ENCODE peak calls at places on chromosomes 1 and 21, in four cellular contexts. H is cerebellar cortex, K is ELR, D is mucosa of descending colon. I is an unnamed sample.

GRCh38 chr1:40546957-40547356 is 15.5 kb downstream of the ZNF684 start:
- DNase-seq in H (no peak), D (no peak), K (no peak), I (no peak)

GRCh38 chr21:24045775-24046215 is 1561.5 kb downstream of the MRPL39 start:
- DNase-seq in K (peak), H (peak), D (peak), I (peak)

GRCh38 chr1:37797750-37798345 is 4.2 kb downstream of the MANEAL start:
- DNase-seq in K (peak), D (no peak), H (no peak), I (no peak)

GRCh38 chr1:221912230-221912629 is 170.3 kb upstream of the DUSP10 start:
- DNase-seq in H (no peak), K (peak), D (no peak), I (no peak)

GRCh38 chr21:38319781-38320180 is 63.0 kb downstream of the KCNJ15 start:
- DNase-seq in D (no peak), H (no peak), K (peak), I (no peak)

GRCh38 chr1:53141487-53142055 is 867 bp downstream of the SLC1A7 start:
- DNase-seq in D (no peak), H (no peak), K (no peak), I (no peak)

GRCh38 chr1:44941424-44942324 is 44.7 kb downstream of the EIF2B3 start:
- DNase-seq in K (no peak), D (no peak), H (no peak), I (no peak)

GRCh38 chr1:24027838-24028468 is 47.8 kb upstream of the SRSF10 start:
- DNase-seq in D (no peak), H (peak), K (peak), I (no peak)

GRCh38 chr1:163924041-163924440 is 602.3 kb downstream of the NUF2 start:
- DNase-seq in K (no peak), H (no peak), D (no peak), I (peak)

GRCh38 chr1:184929711-184930202 is 44.6 kb downstream of the NIBAN1 start:
- DNase-seq in H (no peak), D (no peak), K (no peak), I (no peak)

GRCh38 chr1:206608108-206608698 is 4.1 kb downstream of the EIF2D start:
- DNase-seq in K (peak), H (peak), D (no peak), I (peak)

GRCh38 chr21:25887646-25888321 is 153.0 kb downstream of the GABPA start:
- DNase-seq in H (no peak), K (no peak), D (peak), I (no peak)

GRCh38 chr1:115529216-115529897 is 112.4 kb upstream of the VANGL1 start:
- DNase-seq in K (peak), D (no peak), H (no peak), I (no peak)

GRCh38 chr1:11101347-11101746 is 1.7 kb upstream of the EXOSC10 start:
- DNase-seq in K (no peak), H (no peak), D (no peak), I (no peak)

GRCh38 chr1:205442051-205442721 is 13.7 kb downstream of the BLACAT1 start:
- DNase-seq in H (peak), K (no peak), D (no peak), I (peak)

GRCh38 chr1:85998105-85998504 is 158.5 kb downstream of the COL24A1 start:
- DNase-seq in H (no peak), D (no peak), K (no peak), I (no peak)

GRCh38 chr1:21830792-21831453 is 18.9 kb downstream of the LDLRAD2 start:
- DNase-seq in K (no peak), D (no peak), H (no peak), I (no peak)

GRCh38 chr1:34066921-34067603 is 98.0 kb downstream of the CSMD2 start:
- DNase-seq in H (no peak), K (peak), D (no peak), I (no peak)

GRCh38 chr1:110460253-110461220 is 9.6 kb downstream of the PROK1 start:
- DNase-seq in K (peak), D (no peak), H (peak), I (peak)

GRCh38 chr1:58823481-58824010 is 39.7 kb upstream of the JUN start:
- DNase-seq in D (no peak), H (no peak), K (peak), I (no peak)

GRCh38 chr1:25182629-25183028 is 49.7 kb downstream of the SYF2 start:
- DNase-seq in K (peak), H (no peak), D (no peak), I (no peak)

GRCh38 chr1:66239834-66240233 is 294.1 kb upstream of the SGIP1 start:
- DNase-seq in H (no peak), K (peak), D (no peak), I (no peak)

GRCh38 chr1:53259932-53260331 is 21.6 kb upstream of the MAGOH start:
- DNase-seq in K (no peak), D (no peak), H (no peak), I (no peak)

GRCh38 chr1:71083271-71083670 is 2.4 kb upstream of the ZRANB2 start:
- DNase-seq in K (no peak), D (no peak), H (no peak), I (no peak)

GRCh38 chr1:234970731-234971476 is 157.7 kb downstream of the TOMM20 start:
- DNase-seq in K (peak), D (peak), H (peak), I (no peak)

GRCh38 chr21:43740497-43741156 is 21.7 kb downstream of the PDXK start:
- DNase-seq in D (no peak), H (peak), K (no peak), I (peak)

GRCh38 chr1:246018146-246018545 is 488.9 kb downstream of the SMYD3 start:
- DNase-seq in H (no peak), D (no peak), K (no peak), I (no peak)

GRCh38 chr1:172497230-172497629 is 35.7 kb upstream of the SUCO start:
- DNase-seq in D (no peak), H (peak), K (peak), I (no peak)

GRCh38 chr1:64183380-64183984 is 19.9 kb upstream of the UBE2U start:
- DNase-seq in K (no peak), D (no peak), H (no peak), I (no peak)

GRCh38 chr1:15749399-15750291 is 7.3 kb downstream of the TMEM82 start:
- DNase-seq in D (no peak), H (no peak), K (peak), I (no peak)

GRCh38 chr1:209800984-209801834 is 4.7 kb downstream of the IRF6 start:
- DNase-seq in K (no peak), H (peak), D (no peak), I (no peak)

GRCh38 chr1:15423355-15424077 is 13.8 kb downstream of the EFHD2 start:
- DNase-seq in K (peak), H (no peak), D (no peak), I (no peak)

GRCh38 chr1:88399690-88400089 is 284.4 kb upstream of the PKN2 start:
- DNase-seq in K (no peak), H (no peak), D (no peak), I (no peak)